ENCODE peak calls at places on chromosomes 11 and 22, in nine cellular contexts. One of them, this sample, is unnamed. For H3K27me3, the result is how much of the 10 kb centered on the place peaks cover.

GRCh38 chr22:20979243-20979809 is 2.8 kb upstream of the LZTR1 start:
- DNase-seq in ovary: peak
- DNase-seq in endothelial cell of umbilical vein: peak
- DNase-seq in heart left ventricle: peak
- DNase-seq in GM12878: no peak
- DNase-seq in thyroid gland: peak
- DNase-seq in sigmoid colon: peak
- DNase-seq in IMR-90: peak
- DNase-seq in HepG2: no peak
- DNase-seq in this sample: peak

GRCh38 chr11:129750343-129751292 is 65.0 kb upstream of the TMEM45B start:
- DNase-seq in ovary: peak
- DNase-seq in IMR-90: peak
- DNase-seq in heart left ventricle: peak
- DNase-seq in HepG2: peak
- DNase-seq in sigmoid colon: peak
- DNase-seq in thyroid gland: peak
- DNase-seq in GM12878: no peak
- DNase-seq in endothelial cell of umbilical vein: peak
- DNase-seq in this sample: peak

GRCh38 chr11:3164540-3165151 is 464 bp downstream of the OSBPL5 start:
- DNase-seq in thyroid gland: no peak
- DNase-seq in GM12878: no peak
- DNase-seq in endothelial cell of umbilical vein: peak
- DNase-seq in HepG2: no peak
- DNase-seq in heart left ventricle: peak
- DNase-seq in ovary: peak
- DNase-seq in IMR-90: no peak
- DNase-seq in sigmoid colon: peak
- DNase-seq in this sample: no peak

GRCh38 chr11:28976801-28977145 is 868.6 kb downstream of the METTL15 start:
- DNase-seq in thyroid gland: peak
- DNase-seq in HepG2: no peak
- DNase-seq in IMR-90: no peak
- DNase-seq in GM12878: no peak
- DNase-seq in heart left ventricle: no peak
- DNase-seq in sigmoid colon: no peak
- DNase-seq in endothelial cell of umbilical vein: no peak
- DNase-seq in ovary: no peak
- DNase-seq in this sample: no peak

GRCh38 chr11:12889243-12889642 is 119.9 kb upstream of the RASSF10 start:
- DNase-seq in endothelial cell of umbilical vein: no peak
- DNase-seq in IMR-90: peak
- DNase-seq in HepG2: no peak
- DNase-seq in thyroid gland: no peak
- DNase-seq in heart left ventricle: peak
- DNase-seq in ovary: peak
- DNase-seq in GM12878: no peak
- DNase-seq in sigmoid colon: peak
- DNase-seq in this sample: peak

GRCh38 chr11:131809203-131809948 is 439.0 kb downstream of the NTM start:
- DNase-seq in IMR-90: no peak
- DNase-seq in heart left ventricle: no peak
- DNase-seq in endothelial cell of umbilical vein: no peak
- DNase-seq in GM12878: no peak
- DNase-seq in ovary: no peak
- DNase-seq in sigmoid colon: no peak
- DNase-seq in thyroid gland: no peak
- DNase-seq in HepG2: no peak
- DNase-seq in this sample: no peak

GRCh38 chr22:50141462-50141861 is 29.1 kb upstream of the PANX2 start:
- DNase-seq in ovary: no peak
- DNase-seq in IMR-90: no peak
- DNase-seq in HepG2: no peak
- DNase-seq in sigmoid colon: no peak
- DNase-seq in thyroid gland: no peak
- DNase-seq in heart left ventricle: no peak
- DNase-seq in endothelial cell of umbilical vein: no peak
- DNase-seq in GM12878: no peak
- DNase-seq in this sample: no peak

GRCh38 chr11:104033134-104033533 is 3.3 kb upstream of the DDI1 start:
- DNase-seq in sigmoid colon: no peak
- DNase-seq in GM12878: no peak
- DNase-seq in heart left ventricle: no peak
- DNase-seq in thyroid gland: no peak
- DNase-seq in IMR-90: peak
- DNase-seq in endothelial cell of umbilical vein: peak
- DNase-seq in ovary: peak
- DNase-seq in HepG2: peak
- DNase-seq in this sample: no peak

GRCh38 chr11:125542709-125543108 is 26.6 kb upstream of the EI24 start:
- DNase-seq in IMR-90: no peak
- DNase-seq in ovary: no peak
- DNase-seq in heart left ventricle: no peak
- DNase-seq in sigmoid colon: no peak
- DNase-seq in thyroid gland: no peak
- DNase-seq in HepG2: no peak
- DNase-seq in endothelial cell of umbilical vein: no peak
- DNase-seq in GM12878: no peak
- DNase-seq in this sample: no peak

GRCh38 chr11:70466596-70466995 is 68.3 kb downstream of the CTTN start:
- DNase-seq in GM12878: no peak
- DNase-seq in endothelial cell of umbilical vein: no peak
- DNase-seq in IMR-90: no peak
- DNase-seq in ovary: no peak
- DNase-seq in HepG2: no peak
- DNase-seq in thyroid gland: no peak
- DNase-seq in sigmoid colon: no peak
- DNase-seq in heart left ventricle: no peak
- DNase-seq in this sample: no peak

GRCh38 chr22:21981874-21982273 is 713 bp downstream of the TOP3B start:
- DNase-seq in sigmoid colon: no peak
- DNase-seq in GM12878: no peak
- DNase-seq in thyroid gland: no peak
- DNase-seq in heart left ventricle: no peak
- DNase-seq in endothelial cell of umbilical vein: no peak
- DNase-seq in ovary: no peak
- DNase-seq in IMR-90: no peak
- DNase-seq in HepG2: no peak
- DNase-seq in this sample: no peak

GRCh38 chr11:47185305-47186075 is 744 bp downstream of the PACSIN3 start:
- DNase-seq in GM12878: no peak
- DNase-seq in endothelial cell of umbilical vein: peak
- DNase-seq in sigmoid colon: peak
- DNase-seq in thyroid gland: peak
- DNase-seq in IMR-90: peak
- DNase-seq in ovary: peak
- DNase-seq in heart left ventricle: peak
- DNase-seq in HepG2: peak
- DNase-seq in this sample: peak
- TF ChIP-seq POLR2A in GM12878: no peak
- TF ChIP-seq POLR2A in endothelial cell of umbilical vein: no peak
- TF ChIP-seq POLR2A in sigmoid colon: peak
- TF ChIP-seq POLR2A in thyroid gland: peak
- TF ChIP-seq POLR2A in IMR-90: no peak
- TF ChIP-seq POLR2A in ovary: no peak
- TF ChIP-seq POLR2A in heart left ventricle: no peak
- TF ChIP-seq POLR2A in HepG2: peak
- TF ChIP-seq POLR2A in this sample: peak

DNA sequence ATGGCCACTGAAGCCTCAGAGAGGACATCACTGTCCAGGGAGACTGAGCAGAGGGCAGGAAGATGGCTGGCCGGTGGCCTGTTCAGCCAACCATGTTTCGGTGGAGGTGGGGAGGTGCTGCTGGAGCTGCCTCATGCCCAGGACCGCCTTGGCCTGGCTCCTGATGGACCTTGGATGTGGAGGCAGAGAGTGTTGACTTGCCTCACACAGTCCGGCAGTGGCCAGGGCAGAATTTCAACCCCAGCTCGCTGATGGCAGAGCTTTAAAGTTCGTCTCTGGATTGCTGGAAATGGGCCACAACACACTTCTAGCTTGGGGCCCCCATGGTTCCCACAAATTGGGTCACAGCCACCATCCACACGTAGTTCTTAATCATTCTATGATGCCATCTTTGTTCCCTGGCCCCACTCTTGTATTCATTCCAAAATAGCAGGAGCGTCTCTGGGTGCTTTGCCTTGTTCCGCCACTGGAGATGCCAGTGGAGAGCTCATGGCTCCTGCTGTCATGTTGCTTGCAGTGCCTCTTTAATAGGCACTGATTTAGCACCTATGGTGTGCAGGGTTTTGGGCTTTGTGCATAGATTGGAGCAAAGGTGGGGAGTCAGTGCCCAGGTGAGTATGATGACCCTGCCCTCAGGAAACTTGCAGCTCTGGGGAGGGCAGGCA is 5.6 kb downstream of the MAPK8IP1 start:
- DNase-seq in endothelial cell of umbilical vein: no peak
- DNase-seq in thyroid gland: no peak
- DNase-seq in heart left ventricle: no peak
- DNase-seq in sigmoid colon: no peak
- DNase-seq in ovary: no peak
- DNase-seq in GM12878: no peak
- DNase-seq in IMR-90: no peak
- DNase-seq in HepG2: no peak
- DNase-seq in this sample: no peak
- H3K27me3 ChIP-seq in endothelial cell of umbilical vein: under half
- H3K27me3 ChIP-seq in thyroid gland: under half
- H3K27me3 ChIP-seq in heart left ventricle: under half
- H3K27me3 ChIP-seq in sigmoid colon: under half
- H3K27me3 ChIP-seq in ovary: under half
- H3K27me3 ChIP-seq in GM12878: under half
- H3K27me3 ChIP-seq in IMR-90: under half
- H3K27me3 ChIP-seq in HepG2: under half
- H3K27me3 ChIP-seq in this sample: under half

GRCh38 chr22:37431366-37431765 is 4.1 kb upstream of the ELFN2 start:
- DNase-seq in IMR-90: peak
- DNase-seq in GM12878: no peak
- DNase-seq in thyroid gland: no peak
- DNase-seq in endothelial cell of umbilical vein: peak
- DNase-seq in ovary: no peak
- DNase-seq in HepG2: peak
- DNase-seq in heart left ventricle: peak
- DNase-seq in sigmoid colon: no peak
- DNase-seq in this sample: no peak

GRCh38 chr22:37432708-37433054 is 5.4 kb upstream of the ELFN2 start:
- DNase-seq in HepG2: no peak
- DNase-seq in thyroid gland: no peak
- DNase-seq in ovary: no peak
- DNase-seq in IMR-90: no peak
- DNase-seq in heart left ventricle: no peak
- DNase-seq in endothelial cell of umbilical vein: no peak
- DNase-seq in GM12878: no peak
- DNase-seq in sigmoid colon: no peak
- DNase-seq in this sample: no peak

GRCh38 chr22:37428649-37429586 is 1.6 kb upstream of the ELFN2 start:
- DNase-seq in thyroid gland: peak
- DNase-seq in HepG2: peak
- DNase-seq in GM12878: no peak
- DNase-seq in heart left ventricle: no peak
- DNase-seq in endothelial cell of umbilical vein: peak
- DNase-seq in sigmoid colon: no peak
- DNase-seq in ovary: no peak
- DNase-seq in IMR-90: peak
- DNase-seq in this sample: no peak

GRCh38 chr22:37431811-37432707 is 4.8 kb upstream of the ELFN2 start:
- DNase-seq in ovary: no peak
- DNase-seq in heart left ventricle: no peak
- DNase-seq in GM12878: no peak
- DNase-seq in thyroid gland: no peak
- DNase-seq in HepG2: peak
- DNase-seq in sigmoid colon: no peak
- DNase-seq in endothelial cell of umbilical vein: peak
- DNase-seq in IMR-90: peak
- DNase-seq in this sample: no peak

GRCh38 chr22:37430941-37431340 is 3.7 kb upstream of the ELFN2 start:
- DNase-seq in endothelial cell of umbilical vein: no peak
- DNase-seq in heart left ventricle: no peak
- DNase-seq in IMR-90: no peak
- DNase-seq in HepG2: no peak
- DNase-seq in GM12878: no peak
- DNase-seq in sigmoid colon: no peak
- DNase-seq in ovary: no peak
- DNase-seq in thyroid gland: no peak
- DNase-seq in this sample: no peak
- H3K27ac ChIP-seq in endothelial cell of umbilical vein: peak
- H3K27ac ChIP-seq in heart left ventricle: no peak
- H3K27ac ChIP-seq in IMR-90: peak
- H3K27ac ChIP-seq in HepG2: no peak
- H3K27ac ChIP-seq in GM12878: no peak
- H3K27ac ChIP-seq in sigmoid colon: no peak
- H3K27ac ChIP-seq in ovary: no peak
- H3K27ac ChIP-seq in thyroid gland: no peak
- H3K27ac ChIP-seq in this sample: no peak

GRCh38 chr11:34620202-34620601 is 691 bp upstream of the EHF start:
- DNase-seq in sigmoid colon: no peak
- DNase-seq in heart left ventricle: no peak
- DNase-seq in endothelial cell of umbilical vein: no peak
- DNase-seq in thyroid gland: no peak
- DNase-seq in HepG2: no peak
- DNase-seq in IMR-90: no peak
- DNase-seq in ovary: no peak
- DNase-seq in GM12878: no peak
- DNase-seq in this sample: no peak

GRCh38 chr11:34619062-34619516 is 1.8 kb upstream of the EHF start:
- DNase-seq in sigmoid colon: no peak
- DNase-seq in IMR-90: no peak
- DNase-seq in heart left ventricle: no peak
- DNase-seq in thyroid gland: no peak
- DNase-seq in ovary: no peak
- DNase-seq in GM12878: no peak
- DNase-seq in HepG2: no peak
- DNase-seq in endothelial cell of umbilical vein: no peak
- DNase-seq in this sample: no peak

GRCh38 chr11:34623463-34623862 is 2.6 kb downstream of the EHF start:
- DNase-seq in GM12878: no peak
- DNase-seq in IMR-90: no peak
- DNase-seq in endothelial cell of umbilical vein: no peak
- DNase-seq in sigmoid colon: no peak
- DNase-seq in thyroid gland: no peak
- DNase-seq in ovary: no peak
- DNase-seq in HepG2: no peak
- DNase-seq in heart left ventricle: no peak
- DNase-seq in this sample: no peak

GRCh38 chr11:34621876-34622275 is 983 bp downstream of the EHF start:
- DNase-seq in endothelial cell of umbilical vein: no peak
- DNase-seq in thyroid gland: no peak
- DNase-seq in IMR-90: no peak
- DNase-seq in sigmoid colon: no peak
- DNase-seq in GM12878: no peak
- DNase-seq in ovary: no peak
- DNase-seq in HepG2: peak
- DNase-seq in heart left ventricle: no peak
- DNase-seq in this sample: no peak

GRCh38 chr11:34620820-34621792 is at the start of gene EHF:
- DNase-seq in heart left ventricle: no peak
- DNase-seq in ovary: no peak
- DNase-seq in GM12878: no peak
- DNase-seq in thyroid gland: no peak
- DNase-seq in endothelial cell of umbilical vein: no peak
- DNase-seq in IMR-90: no peak
- DNase-seq in HepG2: no peak
- DNase-seq in sigmoid colon: no peak
- DNase-seq in this sample: no peak
- TF ChIP-seq POLR2A in heart left ventricle: no peak
- TF ChIP-seq POLR2A in ovary: no peak
- TF ChIP-seq POLR2A in GM12878: no peak
- TF ChIP-seq POLR2A in thyroid gland: no peak
- TF ChIP-seq POLR2A in endothelial cell of umbilical vein: no peak
- TF ChIP-seq POLR2A in IMR-90: no peak
- TF ChIP-seq POLR2A in HepG2: no peak
- TF ChIP-seq POLR2A in sigmoid colon: peak
- TF ChIP-seq POLR2A in this sample: peak

GRCh38 chr11:45709264-45709663 is 43.8 kb upstream of the CHST1 start:
- DNase-seq in thyroid gland: no peak
- DNase-seq in GM12878: no peak
- DNase-seq in IMR-90: no peak
- DNase-seq in endothelial cell of umbilical vein: no peak
- DNase-seq in heart left ventricle: no peak
- DNase-seq in HepG2: no peak
- DNase-seq in ovary: no peak
- DNase-seq in sigmoid colon: no peak
- DNase-seq in this sample: no peak
- H3K27me3 ChIP-seq in thyroid gland: under half
- H3K27me3 ChIP-seq in GM12878: under half
- H3K27me3 ChIP-seq in IMR-90: under half
- H3K27me3 ChIP-seq in endothelial cell of umbilical vein: under half
- H3K27me3 ChIP-seq in heart left ventricle: under half
- H3K27me3 ChIP-seq in HepG2: under half
- H3K27me3 ChIP-seq in ovary: under half
- H3K27me3 ChIP-seq in sigmoid colon: under half
- H3K27me3 ChIP-seq in this sample: under half

This sample was measured in uterus.